ENCODE peak calls at places on chromosomes 2 and 18, in five cellular contexts. One of them, this sample, is unnamed.

GRCh38 chr2:53513167-53513666 is 254.4 kb upstream of the CHAC2 start:
- DNase-seq in H1: no peak
- DNase-seq in H9: no peak
- DNase-seq in neuronal stem cell: no peak
- DNase-seq in IMR-90: no peak
- DNase-seq in this sample: no peak

GRCh38 chr18:4549164-4549920 is 94.2 kb upstream of the DLGAP1 start:
- DNase-seq in H9: no peak
- DNase-seq in H1: no peak
- DNase-seq in neuronal stem cell: no peak
- DNase-seq in IMR-90: no peak
- DNase-seq in this sample: no peak

GRCh38 chr2:102488063-102488462 is 15.0 kb downstream of the SLC9A4 start:
- DNase-seq in IMR-90: peak
- DNase-seq in neuronal stem cell: no peak
- DNase-seq in H9: no peak
- DNase-seq in H1: no peak
- DNase-seq in this sample: peak

GRCh38 chr18:41311571-41312240 is 643.3 kb upstream of the PIK3C3 start:
- DNase-seq in H1: no peak
- DNase-seq in H9: peak
- DNase-seq in neuronal stem cell: no peak
- DNase-seq in IMR-90: no peak
- DNase-seq in this sample: no peak

GRCh38 chr18:4869101-4869500 is 328.0 kb downstream of the AKAIN1 start:
- DNase-seq in neuronal stem cell: no peak
- DNase-seq in H9: no peak
- DNase-seq in H1: no peak
- DNase-seq in IMR-90: no peak
- DNase-seq in this sample: no peak

GRCh38 chr2:113720167-113720566 is 36.3 kb downstream of the SLC35F5 start:
- DNase-seq in IMR-90: peak
- DNase-seq in neuronal stem cell: no peak
- DNase-seq in H1: no peak
- DNase-seq in H9: no peak
- DNase-seq in this sample: peak

GRCh38 chr2:146853741-146854444 is 990.9 kb upstream of the ACVR2A start:
- DNase-seq in H9: no peak
- DNase-seq in IMR-90: peak
- DNase-seq in H1: no peak
- DNase-seq in neuronal stem cell: no peak
- DNase-seq in this sample: peak

GRCh38 chr18:22417496-22418188 is at the start of gene CTAGE1:
- DNase-seq in IMR-90: peak
- DNase-seq in H9: peak
- DNase-seq in H1: peak
- DNase-seq in neuronal stem cell: no peak
- DNase-seq in this sample: peak

GRCh38 chr18:13446581-13447470 is 228.3 kb downstream of the LDLRAD4 start:
- DNase-seq in neuronal stem cell: no peak
- DNase-seq in H1: no peak
- DNase-seq in H9: peak
- DNase-seq in IMR-90: no peak
- DNase-seq in this sample: no peak

GRCh38 chr18:73564073-73564472 is 583.6 kb downstream of the FBXO15 start:
- DNase-seq in IMR-90: peak
- DNase-seq in H1: no peak
- DNase-seq in H9: no peak
- DNase-seq in neuronal stem cell: no peak
- DNase-seq in this sample: peak

GRCh38 chr2:79910643-79911042 is 393.9 kb downstream of the LRRTM1 start:
- DNase-seq in H9: no peak
- DNase-seq in IMR-90: no peak
- DNase-seq in neuronal stem cell: no peak
- DNase-seq in H1: no peak
- DNase-seq in this sample: no peak

GRCh38 chr2:236117861-236118269 is 50.3 kb downstream of the GBX2 start:
- DNase-seq in IMR-90: no peak
- DNase-seq in H9: no peak
- DNase-seq in neuronal stem cell: no peak
- DNase-seq in H1: no peak
- DNase-seq in this sample: no peak

GRCh38 chr2:10688921-10689807 is 611 bp downstream of the NOL10 start:
- DNase-seq in H1: no peak
- DNase-seq in H9: no peak
- DNase-seq in IMR-90: no peak
- DNase-seq in neuronal stem cell: peak
- DNase-seq in this sample: no peak

GRCh38 chr2:136381722-136382633 is 264.0 kb upstream of the CXCR4 start:
- DNase-seq in H9: no peak
- DNase-seq in IMR-90: no peak
- DNase-seq in neuronal stem cell: no peak
- DNase-seq in H1: no peak
- DNase-seq in this sample: no peak

GRCh38 chr2:10287766-10288165 is 14.9 kb upstream of the HPCAL1 start:
- DNase-seq in H1: no peak
- DNase-seq in neuronal stem cell: no peak
- DNase-seq in H9: no peak
- DNase-seq in IMR-90: no peak
- DNase-seq in this sample: peak

GRCh38 chr2:99865818-99866676 is 276.3 kb downstream of the AFF3 start:
- DNase-seq in H9: no peak
- DNase-seq in IMR-90: peak
- DNase-seq in H1: no peak
- DNase-seq in neuronal stem cell: no peak
- DNase-seq in this sample: peak

GRCh38 chr2:71721362-71721665 is 268.0 kb downstream of the DYSF start:
- DNase-seq in IMR-90: no peak
- DNase-seq in H9: no peak
- DNase-seq in neuronal stem cell: no peak
- DNase-seq in H1: no peak
- DNase-seq in this sample: peak

GRCh38 chr18:74286106-74286856 is 5.5 kb downstream of the CYB5A start:
- DNase-seq in neuronal stem cell: no peak
- DNase-seq in H9: no peak
- DNase-seq in IMR-90: peak
- DNase-seq in H1: no peak
- DNase-seq in this sample: no peak

GRCh38 chr18:69161383-69162028 is 239.2 kb upstream of the DOK6 start:
- DNase-seq in IMR-90: peak
- DNase-seq in H1: no peak
- DNase-seq in H9: no peak
- DNase-seq in neuronal stem cell: peak
- DNase-seq in this sample: peak

GRCh38 chr2:152600051-152600657 is 117.1 kb downstream of the PRPF40A start:
- DNase-seq in H9: no peak
- DNase-seq in H1: no peak
- DNase-seq in IMR-90: no peak
- DNase-seq in neuronal stem cell: no peak
- DNase-seq in this sample: no peak

GRCh38 chr18:73774836-73775509 is 372.7 kb downstream of the FBXO15 start:
- DNase-seq in H9: peak
- DNase-seq in H1: no peak
- DNase-seq in IMR-90: no peak
- DNase-seq in neuronal stem cell: no peak
- DNase-seq in this sample: no peak

GRCh38 chr18:34511435-34511834 is 198.7 kb upstream of the DTNA start:
- DNase-seq in IMR-90: no peak
- DNase-seq in H9: no peak
- DNase-seq in H1: no peak
- DNase-seq in neuronal stem cell: no peak
- DNase-seq in this sample: no peak

GRCh38 chr2:212752730-212753351 is 214.2 kb upstream of the ERBB4 start:
- DNase-seq in neuronal stem cell: no peak
- DNase-seq in H9: peak
- DNase-seq in H1: no peak
- DNase-seq in IMR-90: no peak
- DNase-seq in this sample: no peak

GRCh38 chr2:25041307-25041927 is 459 bp upstream of the EFR3B start:
- DNase-seq in IMR-90: peak
- DNase-seq in H1: peak
- DNase-seq in neuronal stem cell: peak
- DNase-seq in H9: peak
- DNase-seq in this sample: peak

GRCh38 chr2:101892377-101892776 is 99.4 kb upstream of the IL1R2 start:
- DNase-seq in H9: no peak
- DNase-seq in IMR-90: no peak
- DNase-seq in neuronal stem cell: no peak
- DNase-seq in H1: no peak
- DNase-seq in this sample: no peak

GRCh38 chr18:36214811-36215210 is 27.5 kb downstream of the MOCOS start:
- DNase-seq in H9: no peak
- DNase-seq in H1: no peak
- DNase-seq in IMR-90: no peak
- DNase-seq in neuronal stem cell: no peak
- DNase-seq in this sample: no peak

GRCh38 chr2:207227062-207227748 is 61.5 kb upstream of the KLF7 start:
- DNase-seq in neuronal stem cell: peak
- DNase-seq in H1: peak
- DNase-seq in H9: peak
- DNase-seq in IMR-90: peak
- DNase-seq in this sample: peak

GRCh38 chr2:28360742-28361293 is 31.8 kb upstream of the FOSL2 start:
- DNase-seq in H1: no peak
- DNase-seq in H9: no peak
- DNase-seq in neuronal stem cell: no peak
- DNase-seq in IMR-90: peak
- DNase-seq in this sample: peak

GRCh38 chr2:233449071-233449901 is 95.0 kb downstream of the DGKD start:
- DNase-seq in neuronal stem cell: peak
- DNase-seq in H1: peak
- DNase-seq in H9: peak
- DNase-seq in IMR-90: peak
- DNase-seq in this sample: peak

GRCh38 chr2:28463893-28464292 is 32.0 kb upstream of the PLB1 start:
- DNase-seq in H9: no peak
- DNase-seq in IMR-90: peak
- DNase-seq in H1: no peak
- DNase-seq in neuronal stem cell: no peak
- DNase-seq in this sample: peak

GRCh38 chr2:190318931-190319556 is 582 bp downstream of the HIBCH start:
- DNase-seq in H1: no peak
- DNase-seq in H9: no peak
- DNase-seq in IMR-90: peak
- DNase-seq in neuronal stem cell: no peak
- DNase-seq in this sample: no peak

GRCh38 chr2:236625156-236625690 is 55.6 kb downstream of the ACKR3 start:
- DNase-seq in H1: no peak
- DNase-seq in neuronal stem cell: no peak
- DNase-seq in H9: no peak
- DNase-seq in IMR-90: no peak
- DNase-seq in this sample: no peak

GRCh38 chr2:162473-163135 is 101.2 kb downstream of the SH3YL1 start:
- DNase-seq in H9: no peak
- DNase-seq in IMR-90: no peak
- DNase-seq in neuronal stem cell: no peak
- DNase-seq in H1: no peak
- DNase-seq in this sample: no peak

GRCh38 chr18:24443870-24444269 is 16.6 kb upstream of the HRH4 start:
- DNase-seq in neuronal stem cell: no peak
- DNase-seq in H1: no peak
- DNase-seq in IMR-90: no peak
- DNase-seq in H9: no peak
- DNase-seq in this sample: no peak

GRCh38 chr18:25446972-25447371 is 95.0 kb upstream of the ZNF521 start:
- DNase-seq in IMR-90: no peak
- DNase-seq in H9: no peak
- DNase-seq in neuronal stem cell: no peak
- DNase-seq in H1: no peak
- DNase-seq in this sample: no peak

GRCh38 chr2:55048925-55049793 is 1.1 kb downstream of the RTN4 start:
- DNase-seq in H1: peak
- DNase-seq in H9: peak
- DNase-seq in IMR-90: peak
- DNase-seq in neuronal stem cell: peak
- DNase-seq in this sample: peak
- H2AFZ ChIP-seq in H1: no peak
- H2AFZ ChIP-seq in H9: no peak
- H2AFZ ChIP-seq in IMR-90: peak
- H2AFZ ChIP-seq in neuronal stem cell: peak
- H2AFZ ChIP-seq in this sample: no peak

GRCh38 chr2:144437636-144438035 is 82.3 kb downstream of the ZEB2 start:
- DNase-seq in IMR-90: no peak
- DNase-seq in neuronal stem cell: no peak
- DNase-seq in H9: no peak
- DNase-seq in H1: no peak
- DNase-seq in this sample: no peak

GRCh38 chr2:144443837-144444236 is 76.1 kb downstream of the ZEB2 start:
- DNase-seq in neuronal stem cell: no peak
- DNase-seq in IMR-90: no peak
- DNase-seq in H9: no peak
- DNase-seq in H1: no peak
- DNase-seq in this sample: no peak

GRCh38 chr2:144434865-144435264 is 85.1 kb downstream of the ZEB2 start:
- DNase-seq in neuronal stem cell: no peak
- DNase-seq in H1: no peak
- DNase-seq in H9: no peak
- DNase-seq in IMR-90: no peak
- DNase-seq in this sample: no peak

GRCh38 chr2:144441711-144442141 is 78.2 kb downstream of the ZEB2 start:
- DNase-seq in neuronal stem cell: no peak
- DNase-seq in H1: no peak
- DNase-seq in IMR-90: no peak
- DNase-seq in H9: no peak
- DNase-seq in this sample: no peak

GRCh38 chr2:144438722-144439508 is 81.0 kb downstream of the ZEB2 start:
- DNase-seq in H1: no peak
- DNase-seq in IMR-90: no peak
- DNase-seq in neuronal stem cell: no peak
- DNase-seq in H9: no peak
- DNase-seq in this sample: no peak
- H2BK15ac ChIP-seq in H1: no peak
- H2BK15ac ChIP-seq in IMR-90: no peak
- H2BK15ac ChIP-seq in neuronal stem cell: no peak
- H2BK15ac ChIP-seq in H9: no peak
- H2BK15ac ChIP-seq in this sample: no peak

DNA sequence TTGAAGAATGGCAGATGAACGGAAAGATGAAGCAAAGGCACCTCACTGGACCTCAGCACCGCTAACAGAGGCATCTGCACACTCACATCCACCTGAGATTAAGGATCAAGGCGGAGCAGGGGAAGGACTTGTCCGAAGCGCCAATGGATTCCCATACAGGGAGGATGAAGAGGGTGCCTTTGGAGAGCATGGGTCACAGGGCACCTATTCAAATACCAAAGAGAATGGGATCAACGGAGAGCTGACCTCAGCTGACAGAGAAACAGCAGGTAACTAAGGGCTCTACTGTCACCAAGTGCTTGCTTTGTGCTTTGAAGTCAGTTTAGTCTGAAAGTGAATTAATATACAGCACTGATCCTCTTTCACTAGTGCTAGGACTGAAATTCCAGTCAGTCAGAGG is 118.5 kb upstream of the UNC80 start:
- DNase-seq in H9: no peak
- DNase-seq in IMR-90: no peak
- DNase-seq in H1: no peak
- DNase-seq in neuronal stem cell: peak
- DNase-seq in this sample: no peak
- H2AFZ ChIP-seq in H9: no peak
- H2AFZ ChIP-seq in IMR-90: no peak
- H2AFZ ChIP-seq in H1: no peak
- H2AFZ ChIP-seq in neuronal stem cell: no peak
- H2AFZ ChIP-seq in this sample: no peak

GRCh38 chr2:223602972-223603371 is 811 bp upstream of the SCG2 start:
- DNase-seq in H9: no peak
- DNase-seq in H1: no peak
- DNase-seq in neuronal stem cell: no peak
- DNase-seq in IMR-90: peak
- DNase-seq in this sample: no peak
- H2BK15ac ChIP-seq in H9: no peak
- H2BK15ac ChIP-seq in H1: no peak
- H2BK15ac ChIP-seq in neuronal stem cell: no peak
- H2BK15ac ChIP-seq in IMR-90: no peak
- H2BK15ac ChIP-seq in this sample: no peak

This sample was measured in mesenchymal stem cell.